ENCODE peak calls at places on chromosomes 12 and 14, in four cellular contexts. L is activated T-helper 9 cell treated with anti-CD3 and anti-CD28 coated beads, Interleukin-2, amount 50 U/mL, for 16 hours; B is stimulated activated CD8-positive, alpha-beta memory T cell treated with anti-CD3 and anti-CD28 coated beads, Interleukin-2, amount 100 ng/mL, for 48 hours; U is non-pigmented ciliary epithelial cell. Q is an unnamed sample.

GRCh38 chr12:111505601-111506036 is 93.5 kb downstream of the ATXN2 start:
- DNase-seq in L (no peak), U (no peak), B (no peak), Q (no peak)

GRCh38 chr14:90561031-90561430 is 164.2 kb downstream of the CALM1 start:
- DNase-seq in U (no peak), L (no peak), B (no peak), Q (no peak)

GRCh38 chr12:73629893-73630872 is 907.5 kb upstream of the ATXN7L3B start:
- DNase-seq in B (no peak), L (no peak), U (no peak), Q (no peak)

GRCh38 chr14:32319368-32320049 is 9.6 kb upstream of the AKAP6 start:
- DNase-seq in B (no peak), L (no peak), U (no peak), Q (no peak)

GRCh38 chr12:27162229-27162537 is 79.8 kb upstream of the C12orf71 start:
- DNase-seq in B (no peak), U (no peak), L (no peak), Q (no peak)

GRCh38 chr14:93712079-93712837 is 76.0 kb downstream of the PRIMA1 start:
- DNase-seq in L (no peak), B (no peak), U (no peak), Q (no peak)

GRCh38 chr12:122961551-122962329 is 4.5 kb downstream of the ABCB9 start:
- DNase-seq in U (no peak), B (no peak), L (no peak), Q (no peak)

GRCh38 chr14:99479903-99480855 is 480 bp downstream of the SETD3 start:
- DNase-seq in U (no peak), B (peak), L (peak), Q (peak)

GRCh38 chr14:86673523-86673969 is 1143.6 kb downstream of the FLRT2 start:
- DNase-seq in L (no peak), B (no peak), U (no peak), Q (no peak)

GRCh38 chr14:56064513-56064912 is 53.7 kb upstream of the PELI2 start:
- DNase-seq in B (no peak), U (no peak), L (no peak), Q (no peak)

GRCh38 chr14:25953532-25954144 is 644.2 kb downstream of the NOVA1 start:
- DNase-seq in L (no peak), U (peak), B (no peak), Q (no peak)

GRCh38 chr12:94140556-94140955 is 7.8 kb upstream of the PLXNC1 start:
- DNase-seq in U (no peak), B (peak), L (peak), Q (no peak)

GRCh38 chr12:132710062-132710421 is 600 bp upstream of the PGAM5 start:
- DNase-seq in L (no peak), B (no peak), U (no peak), Q (no peak)

GRCh38 chr12:55755246-55755645 is 12.3 kb downstream of the GDF11 start:
- DNase-seq in B (no peak), L (no peak), U (no peak), Q (no peak)

Q was measured in activated gamma-delta T cell treated with anti-CD3 and anti-CD28 coated beads, Interleukin-2, amount 50 U/mL, for 16 hours.